ENCODE peak calls at places on chromosomes 12 and 14, in eight cellular contexts. R, Y, D, N, E, K, V and X are unnamed samples.

GRCh38 chr12:4954632-4955354 is 45.1 kb downstream of the KCNA1 start:
- DNase-seq in K (no peak), Y (no peak), D (no peak), E (no peak), R (no peak), N (no peak), V (no peak), X (no peak)

GRCh38 chr12:49549735-49550710 is 11.2 kb downstream of the KCNH3 start:
- DNase-seq in Y (no peak), D (no peak), E (peak; percentile 30), K (no peak), N (no peak), V (no peak), R (no peak), X (no peak)

GRCh38 chr14:57244103-57244502 is 24.6 kb downstream of the EXOC5 start:
- DNase-seq in V (no peak), K (no peak), D (peak; percentile 17), Y (no peak), E (no peak), R (peak; percentile 3), N (no peak), X (peak; percentile 28)

GRCh38 chr12:30754383-30754749 is 385 bp downstream of the CAPRIN2 start:
- DNase-seq in Y (no peak), E (no peak), D (no peak), K (no peak), V (no peak), N (peak; percentile 15), R (no peak), X (no peak)

GRCh38 chr12:89448951-89449371 is 75.6 kb downstream of the GALNT4 start:
- DNase-seq in E (no peak), N (no peak), V (peak; percentile 23), D (no peak), R (no peak), Y (no peak), K (no peak), X (peak; percentile 54)

GRCh38 chr14:73818821-73819220 is 32.8 kb upstream of the PTGR2 start:
- DNase-seq in N (no peak), K (no peak), V (no peak), E (no peak), D (no peak), Y (no peak), R (no peak), X (no peak)

GRCh38 chr14:64948612-64949210 is 6.2 kb upstream of the GPX2 start:
- DNase-seq in K (no peak), R (no peak), N (no peak), E (no peak), D (no peak), Y (no peak), V (no peak), X (no peak)

GRCh38 chr12:66066071-66066928 is 64.2 kb downstream of the LLPH start:
- DNase-seq in E (no peak), K (no peak), Y (no peak), R (peak; percentile 90), V (no peak), D (peak; percentile 54), N (no peak), X (peak; percentile 87)

GRCh38 chr12:65876898-65877721 is 52.8 kb downstream of the HMGA2 start:
- DNase-seq in E (peak; percentile 64), Y (no peak), D (peak; percentile 61), R (no peak), K (no peak), N (no peak), V (peak; percentile 35), X (peak; percentile 85)

GRCh38 chr14:24171422-24172260 is at the start of gene REC8:
- DNase-seq in N (no peak), D (peak; percentile 68), V (no peak), Y (peak; percentile 81), R (peak; percentile 89), K (peak; percentile 61), E (peak; percentile 85), X (peak; percentile 97)

GRCh38 chr14:69260246-69260978 is 454 bp downstream of the GALNT16 start:
- DNase-seq in R (no peak), K (no peak), Y (no peak), V (no peak), E (peak; percentile 42), N (no peak), D (no peak), X (no peak)

GRCh38 chr12:92926549-92926948 is 2.5 kb downstream of the EEA1 start:
- DNase-seq in V (no peak), Y (no peak), D (no peak), E (no peak), K (no peak), N (no peak), R (no peak), X (no peak)

GRCh38 chr12:92927436-92928116 is 1.5 kb downstream of the EEA1 start:
- DNase-seq in E (no peak), R (no peak), V (peak; percentile 66), D (peak; percentile 78), Y (no peak), K (no peak), N (peak; percentile 46), X (peak; percentile 69)

GRCh38 chr12:92928431-92928961 is 599 bp downstream of the EEA1 start:
- DNase-seq in V (peak; percentile 15), D (peak; percentile 17), E (peak; percentile 70), K (peak; percentile 50), R (no peak), N (peak; percentile 13), Y (peak; percentile 34), X (no peak)

GRCh38 chr12:92928962-92929915 is at the start of gene EEA1:
- DNase-seq in E (peak; percentile 97), R (peak; percentile 79), V (peak; percentile 96), Y (peak; percentile 96), N (peak; percentile 88), D (peak; percentile 91), K (peak; percentile 97), X (peak; percentile 96)

DNA sequence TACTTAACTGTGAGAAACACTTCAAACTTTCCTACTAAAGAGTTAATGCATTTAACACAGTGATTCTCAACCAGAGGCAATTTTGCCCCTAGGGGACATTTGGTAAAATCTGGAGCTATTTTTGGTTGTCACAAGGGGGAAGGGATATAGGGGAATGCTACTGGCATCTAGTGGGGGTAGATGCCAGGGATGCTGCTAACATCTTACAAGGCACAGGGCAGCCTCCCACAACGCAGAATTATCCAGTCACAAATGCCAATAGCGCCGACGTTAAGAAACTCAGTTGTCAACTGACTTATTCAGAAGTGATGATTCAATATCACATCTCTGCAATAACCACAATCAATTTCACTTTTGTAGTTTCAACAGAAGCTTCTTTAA is 2.0 kb downstream of the EEA1 start:
- DNase-seq in Y (no peak), D (peak; percentile 62), N (no peak), R (no peak), E (no peak), K (no peak), V (peak; percentile 56), X (peak; percentile 30)
- TF ChIP-seq CTCF in Y (no peak), D (peak; percentile 15), N (peak; percentile 35), R (peak; percentile 28), E (no peak), K (peak; percentile 36), V (no peak), X (no peak)

GRCh38 chr14:98835825-98836100 is 436.2 kb downstream of the BCL11B start:
- DNase-seq in K (no peak), R (no peak), Y (no peak), N (no peak), D (no peak), V (no peak), E (no peak), X (no peak)

GRCh38 chr14:98840076-98840475 is 431.9 kb downstream of the BCL11B start:
- DNase-seq in R (no peak), N (no peak), D (no peak), K (no peak), E (no peak), V (no peak), Y (no peak), X (no peak)

GRCh38 chr14:98834119-98834518 is 437.9 kb downstream of the BCL11B start:
- DNase-seq in V (no peak), N (no peak), Y (no peak), E (no peak), K (no peak), R (no peak), D (no peak), X (no peak)

GRCh38 chr14:98840511-98840910 is 431.5 kb downstream of the BCL11B start:
- DNase-seq in V (no peak), R (no peak), N (no peak), Y (no peak), K (no peak), E (no peak), D (no peak), X (no peak)

GRCh38 chr14:98835051-98835824 is 436.8 kb downstream of the BCL11B start:
- DNase-seq in R (no peak), N (no peak), D (no peak), Y (no peak), K (no peak), E (no peak), V (no peak), X (no peak)
- H3K4me3 ChIP-seq in R (no peak overlapping the region), N (no peak overlapping the region), D (no peak overlapping the region), Y (no peak overlapping the region), K (no peak overlapping the region), E (no peak overlapping the region), V (no peak overlapping the region), X (no peak overlapping the region)

DNA sequence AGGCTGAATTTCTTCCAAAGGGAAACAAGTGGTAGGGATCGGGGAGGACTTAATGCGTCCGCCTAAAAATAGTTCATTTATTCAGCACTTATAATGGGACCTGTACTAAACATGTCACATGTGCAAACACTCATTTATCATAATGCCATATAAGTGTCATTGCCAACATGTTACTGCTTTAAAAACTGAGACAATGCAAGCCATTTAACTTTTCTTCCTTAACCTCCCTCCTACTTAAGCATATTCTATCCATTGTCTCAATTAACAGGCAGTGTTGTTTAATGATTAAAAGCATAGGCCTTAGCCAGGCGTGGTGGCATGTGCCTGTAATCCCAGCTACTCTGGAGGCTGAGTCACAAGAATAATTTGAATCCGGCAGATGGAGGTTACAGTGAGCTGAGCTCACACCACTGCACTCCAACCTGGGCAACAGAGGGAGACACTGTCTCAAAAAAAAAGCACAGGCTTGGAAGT is 13.5 kb upstream of the SCFD1 start:
- DNase-seq in Y (no peak), V (peak; percentile 51), D (peak; percentile 62), K (no peak), R (peak; percentile 9), N (no peak), E (no peak), X (peak; percentile 53)
- TF ChIP-seq CTCF in Y (no peak), V (peak; percentile 45), D (no peak), K (no peak), R (no peak), N (no peak), E (no peak), X (peak; percentile 32)

GRCh38 chr12:666066-666465 is 2.8 kb upstream of the NINJ2 start:
- DNase-seq in N (no peak), Y (no peak), V (no peak), K (no peak), D (peak; percentile 32), E (no peak), R (no peak), X (no peak)

GRCh38 chr12:664779-665092 is 1.5 kb upstream of the NINJ2 start:
- DNase-seq in D (no peak), Y (no peak), K (no peak), N (no peak), E (no peak), R (no peak), V (no peak), X (no peak)

GRCh38 chr12:668092-668481 is 4.8 kb upstream of the NINJ2 start:
- DNase-seq in N (no peak), E (no peak), Y (no peak), V (no peak), D (no peak), K (no peak), R (no peak), X (no peak)

GRCh38 chr12:664075-664778 is 982 bp upstream of the NINJ2 start:
- DNase-seq in K (no peak), Y (no peak), E (no peak), V (no peak), D (no peak), N (no peak), R (no peak), X (no peak)

GRCh38 chr12:666766-667308 is 3.6 kb upstream of the NINJ2 start:
- DNase-seq in K (no peak), D (peak; percentile 73), V (peak; percentile 65), Y (no peak), E (no peak), R (no peak), N (no peak), X (peak; percentile 66)
- H3K4me3 ChIP-seq in K (no peak overlapping the region), D (no peak overlapping the region), V (no peak overlapping the region), Y (no peak overlapping the region), E (no peak overlapping the region), R (no peak overlapping the region), N (no peak overlapping the region), X (no peak overlapping the region)